ENCODE peak calls at places on chromosomes 5 and 9, in five cellular contexts. B is GM12878, O is H1, E is HepG2, Q is K562. S is an unnamed sample.

GRCh38 chr9:124757589-124757988 is 13.5 kb downstream of the NR6A1 start:
- DNase-seq in B (no peak), O (no peak), E (no peak), Q (no peak), S (no peak)

GRCh38 chr5:52043137-52043536 is 659.9 kb downstream of the ISL1 start:
- DNase-seq in B (no peak), O (no peak), E (no peak), Q (no peak), S (no peak)

GRCh38 chr5:98795243-98795642 is 21.8 kb downstream of the RGMB start:
- DNase-seq in B (no peak), O (no peak), E (no peak), Q (no peak), S (no peak)

GRCh38 chr5:56475689-56476486 is 242.8 kb upstream of the ANKRD55 start:
- DNase-seq in B (no peak), O (no peak), E (peak), Q (no peak), S (no peak)

GRCh38 chr5:175778951-175779475 is 92.4 kb upstream of the CPLX2 start:
- DNase-seq in B (no peak), O (no peak), E (peak), Q (no peak), S (no peak)

GRCh38 chr5:52502591-52502990 is 285.1 kb upstream of the ITGA1 start:
- DNase-seq in B (no peak), O (no peak), E (no peak), Q (no peak), S (no peak)

GRCh38 chr9:33202552-33203300 is 35.6 kb upstream of the B4GALT1 start:
- DNase-seq in B (peak), O (no peak), E (no peak), Q (no peak), S (no peak)

GRCh38 chr5:38434981-38435710 is 121.3 kb downstream of the LIFR start:
- DNase-seq in B (no peak), O (no peak), E (no peak), Q (no peak), S (no peak)

GRCh38 chr5:34503379-34504346 is 152.5 kb upstream of the RAI14 start:
- DNase-seq in B (no peak), O (no peak), E (no peak), Q (no peak), S (no peak)

GRCh38 chr5:95881833-95882232 is 59.3 kb upstream of the GLRX start:
- DNase-seq in B (no peak), O (no peak), E (no peak), Q (no peak), S (no peak)

GRCh38 chr5:79109527-79110492 is 1.8 kb upstream of the BHMT start:
- DNase-seq in B (no peak), O (peak), E (peak), Q (peak), S (peak)

GRCh38 chr5:75239681-75240080 is 3.0 kb upstream of the ANKRD31 start:
- DNase-seq in B (no peak), O (no peak), E (peak), Q (no peak), S (no peak)

DNA sequence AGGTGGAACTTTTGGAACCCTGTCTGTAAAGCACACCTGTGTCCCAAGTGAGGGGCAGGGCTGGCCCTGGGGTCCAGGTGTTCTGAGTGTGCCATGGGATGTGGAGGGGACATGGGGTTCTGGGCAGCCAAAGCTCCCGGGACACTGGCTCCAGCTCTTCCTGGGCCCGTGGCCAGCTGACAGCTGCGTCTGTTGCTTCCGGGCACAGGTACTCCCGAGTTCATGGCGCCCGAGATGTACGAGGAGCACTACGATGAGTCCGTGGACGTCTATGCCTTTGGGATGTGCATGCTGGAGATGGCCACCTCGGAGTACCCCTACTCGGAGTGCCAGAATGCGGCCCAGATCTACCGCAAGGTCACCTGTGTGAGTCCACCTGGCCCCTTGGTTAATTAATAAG is 50.7 kb downstream of the WNK2 start:
- DNase-seq in B (no peak), O (no peak), E (no peak), Q (no peak), S (no peak)
- TF ChIP-seq CREB1 in B (no peak), O (no peak), E (no peak), Q (no peak), S (no peak)

DNA sequence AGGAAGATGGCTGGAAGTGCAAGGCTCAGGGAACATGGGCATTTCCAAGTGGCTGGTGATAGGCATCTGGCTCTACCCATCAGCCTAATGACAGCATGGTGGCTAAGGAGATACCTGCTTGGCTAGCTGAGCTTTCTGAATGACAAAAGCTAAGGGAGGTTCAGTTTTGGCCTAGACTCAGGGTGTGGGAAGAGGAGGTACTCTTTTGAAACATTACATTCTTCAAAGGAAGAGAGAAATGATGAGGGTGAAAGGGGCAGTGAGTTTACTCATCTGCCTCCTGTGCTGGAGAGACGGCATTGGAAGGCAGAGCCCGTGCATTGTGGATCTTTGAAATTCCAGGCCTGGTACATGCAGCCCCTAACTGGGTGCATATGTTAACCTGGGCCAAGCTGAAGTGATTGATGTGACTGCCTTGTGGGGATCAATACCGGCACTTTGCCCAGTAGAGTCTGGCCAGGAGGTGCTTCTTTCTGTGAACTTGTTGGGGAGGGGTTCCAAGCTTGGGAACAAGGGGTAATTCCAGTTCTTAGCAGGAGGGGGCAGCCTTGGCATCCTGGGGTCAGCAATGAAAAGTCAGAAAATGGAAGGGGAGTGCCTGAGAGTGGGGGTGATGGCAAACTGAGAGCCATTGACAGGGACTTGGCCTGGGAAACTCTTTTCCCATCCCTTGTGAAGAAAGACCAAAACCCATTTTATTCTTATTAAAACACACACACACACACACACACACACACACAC is 108.6 kb downstream of the ACER2 start:
- DNase-seq in B (no peak), O (peak), E (no peak), Q (peak), S (peak)
- TF ChIP-seq CTCF in B (peak), O (peak), E (peak), Q (peak), S (peak)

GRCh38 chr5:109155625-109156024 is 254.1 kb downstream of the PJA2 start:
- DNase-seq in B (no peak), O (no peak), E (no peak), Q (no peak), S (no peak)
- TF ChIP-seq SP1 in B (no peak), O (no peak), E (no peak), Q (no peak), S (no peak)

GRCh38 chr5:159971931-159972461 is 36.9 kb upstream of the TTC1 start:
- DNase-seq in B (no peak), O (peak), E (no peak), Q (no peak), S (peak)

GRCh38 chr5:159969966-159970365 is 39.0 kb upstream of the TTC1 start:
- DNase-seq in B (no peak), O (no peak), E (no peak), Q (no peak), S (no peak)

GRCh38 chr5:159971514-159971913 is 37.4 kb upstream of the TTC1 start:
- DNase-seq in B (no peak), O (no peak), E (no peak), Q (no peak), S (no peak)

GRCh38 chr5:159972538-159973362 is 36.2 kb upstream of the TTC1 start:
- DNase-seq in B (no peak), O (peak), E (no peak), Q (no peak), S (peak)

GRCh38 chr5:159971038-159971437 is 37.9 kb upstream of the TTC1 start:
- DNase-seq in B (no peak), O (no peak), E (no peak), Q (no peak), S (no peak)
- TF ChIP-seq CREB1 in B (no peak), O (no peak), E (no peak), Q (no peak), S (no peak)

DNA sequence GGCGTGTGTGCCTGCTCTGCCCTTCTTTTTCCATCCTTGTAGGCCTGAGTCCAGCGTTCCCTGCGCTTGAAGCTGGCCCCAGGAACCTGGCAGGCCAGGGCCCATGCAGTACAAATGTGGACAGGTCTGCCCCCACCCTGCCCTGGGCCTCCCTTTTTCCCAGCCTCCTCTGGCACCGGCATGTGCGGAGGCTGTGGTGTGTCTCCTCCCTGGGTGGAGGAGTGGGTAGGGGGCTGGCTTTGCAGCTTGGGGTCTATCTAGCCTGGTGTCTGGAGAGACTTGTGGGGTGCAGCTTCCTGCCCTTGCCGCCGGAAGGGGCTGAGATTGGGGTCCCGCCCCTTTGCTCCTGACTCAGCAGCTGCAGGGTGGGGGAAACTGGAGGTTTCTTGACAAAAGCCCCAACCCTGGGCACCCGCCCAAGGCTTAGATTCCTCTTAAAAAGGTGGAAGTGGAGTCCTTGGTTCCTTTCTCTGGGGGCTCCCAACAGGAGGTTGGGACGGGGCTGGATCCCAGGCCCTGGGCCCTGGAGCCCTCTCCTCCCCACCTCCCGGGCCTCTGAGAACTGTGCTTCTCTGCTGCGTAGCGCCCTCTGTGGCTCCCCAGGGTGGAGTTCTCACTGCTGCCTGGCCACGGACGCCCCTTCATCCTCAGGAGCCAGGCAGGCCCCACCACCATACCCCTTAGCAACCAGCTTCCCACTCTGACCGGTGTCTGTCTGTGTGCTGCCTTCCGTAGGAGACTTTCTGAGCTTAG is 18.0 kb downstream of the RXRA start:
- DNase-seq in B (no peak), O (no peak), E (no peak), Q (peak), S (peak)
- TF ChIP-seq CTCF in B (no peak), O (peak), E (no peak), Q (peak), S (no peak)

DNA sequence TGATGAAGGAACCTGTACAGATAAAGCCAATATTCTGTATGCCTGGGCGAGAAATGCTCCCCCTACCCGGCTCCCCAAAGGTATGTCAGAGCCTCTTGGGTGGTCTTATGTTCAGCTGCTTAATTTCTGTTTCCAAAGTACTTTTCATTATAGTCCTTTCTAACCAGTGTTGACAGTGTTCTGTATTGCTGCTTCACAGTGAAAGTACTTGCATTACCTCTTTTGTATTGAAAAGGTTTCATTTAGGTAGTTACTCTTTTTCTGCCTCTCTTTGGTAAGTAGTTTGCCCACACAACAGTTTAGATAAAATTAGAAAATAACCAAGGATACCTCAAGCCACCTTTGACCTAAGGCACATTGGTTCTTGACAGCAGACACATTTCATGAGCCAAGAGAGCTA is 169.9 kb downstream of the PAM start:
- DNase-seq in B (no peak), O (no peak), E (no peak), Q (no peak), S (no peak)
- TF ChIP-seq SP1 in B (no peak), O (no peak), E (no peak), Q (no peak), S (no peak)

GRCh38 chr5:135426102-135427082 is 20.8 kb downstream of the DCANP1 start:
- DNase-seq in B (peak), O (no peak), E (peak), Q (peak), S (no peak)
- TF ChIP-seq CREB1 in B (no peak), O (no peak), E (no peak), Q (no peak), S (no peak)

DNA sequence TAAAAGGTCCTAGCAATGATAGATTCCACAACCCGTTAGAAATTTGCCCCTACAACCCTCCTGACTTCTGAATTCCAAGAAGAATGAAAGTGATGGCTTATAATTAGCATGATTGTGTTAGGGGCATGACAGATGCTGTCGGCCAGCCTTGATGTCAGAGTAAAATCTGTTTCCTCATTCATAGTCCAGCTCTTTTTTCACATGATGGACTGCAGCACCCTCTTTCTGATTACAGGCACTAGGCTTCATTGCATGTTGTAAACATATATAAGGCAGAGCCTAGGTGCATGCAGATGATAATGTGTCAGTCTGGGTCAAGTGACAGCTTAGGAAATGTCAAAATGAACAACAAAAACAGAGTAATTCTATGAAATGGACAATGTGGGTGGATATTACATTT is 226.8 kb downstream of the PDE4D start:
- DNase-seq in B (no peak), O (no peak), E (no peak), Q (no peak), S (no peak)
- TF ChIP-seq CTCF in B (no peak), O (no peak), E (no peak), Q (no peak), S (no peak)

DNA sequence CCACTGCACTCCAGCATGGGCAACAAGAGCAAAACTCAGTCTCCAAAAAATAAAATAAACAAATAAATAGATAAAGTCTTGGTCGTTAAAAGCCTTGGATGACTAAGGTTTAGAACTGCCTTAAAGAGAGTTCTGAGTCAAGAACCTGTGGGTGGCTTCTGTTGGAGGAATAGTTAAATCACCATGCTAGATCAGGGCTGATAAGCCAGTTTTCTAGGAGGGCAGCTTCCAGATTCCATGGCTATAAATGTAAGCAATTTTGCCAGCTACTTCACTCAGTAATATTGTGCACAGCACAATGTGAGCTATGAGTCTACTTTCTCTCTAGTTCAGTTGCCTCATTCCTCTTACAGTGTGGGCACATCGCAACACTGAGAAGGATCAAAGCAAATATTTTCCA is 242.1 kb upstream of the NUDT12 start:
- DNase-seq in B (no peak), O (no peak), E (no peak), Q (no peak), S (no peak)
- TF ChIP-seq SP1 in B (no peak), O (no peak), E (no peak), Q (no peak), S (no peak)

S was measured in WTC11.